ENCODE peak calls at places on chromosomes 7 and 10, in five cellular contexts. Q is cardiac fibroblast, C is B cell, U is brain microvascular endothelial cell, B is AG09309. Y is an unnamed sample.

GRCh38 chr7:7221602-7222038 is 39.3 kb downstream of the C1GALT1 start:
- DNase-seq in C (no peak), Q (peak; percentile 68), U (peak; percentile 50), B (peak; percentile 49), Y (no peak)

GRCh38 chr10:49080071-49080470 is 35.3 kb downstream of the VSTM4 start:
- DNase-seq in B (no peak), C (no peak), Q (peak; percentile 59), U (peak; percentile 10), Y (no peak)

GRCh38 chr7:50329775-50330174 is 25.3 kb downstream of the IKZF1 start:
- DNase-seq in C (peak; percentile 61), U (no peak), B (no peak), Q (no peak), Y (no peak)

GRCh38 chr10:4181075-4181474 is 396.1 kb upstream of the KLF6 start:
- DNase-seq in B (no peak), U (no peak), C (no peak), Q (no peak), Y (no peak)

GRCh38 chr10:100101526-100102076 is 19.9 kb upstream of the CPN1 start:
- DNase-seq in B (no peak), Q (peak; percentile 51), U (no peak), C (no peak), Y (no peak)

GRCh38 chr7:130387628-130388403 is 7.5 kb downstream of the CPA1 start:
- DNase-seq in U (peak; percentile 82), B (peak; percentile 50), C (no peak), Q (no peak), Y (peak; percentile 75)

GRCh38 chr10:112490543-112490942 is 43.5 kb downstream of the VTI1A start:
- DNase-seq in B (no peak), C (no peak), U (no peak), Q (peak; percentile 35), Y (no peak)

GRCh38 chr7:47379629-47380324 is 202.1 kb downstream of the TNS3 start:
- DNase-seq in C (no peak), Q (peak; percentile 40), B (no peak), U (peak; percentile 44), Y (peak; percentile 76)

GRCh38 chr10:89458289-89458688 is 43.9 kb downstream of the IFIT5 start:
- DNase-seq in B (no peak), U (peak; percentile 34), C (no peak), Q (peak; percentile 83), Y (no peak)

GRCh38 chr10:2836921-2837662 is 230.3 kb upstream of the PFKP start:
- DNase-seq in C (no peak), U (no peak), Q (no peak), B (no peak), Y (no peak)

GRCh38 chr10:132181691-132182425 is 4.9 kb upstream of the DPYSL4 start:
- DNase-seq in U (no peak), C (no peak), B (no peak), Q (no peak), Y (peak; percentile 39)

GRCh38 chr7:70193514-70193913 is 595.2 kb downstream of the AUTS2 start:
- DNase-seq in U (no peak), C (no peak), Q (no peak), B (no peak), Y (no peak)

GRCh38 chr7:35379481-35379880 is 125.6 kb upstream of the TBX20 start:
- DNase-seq in Q (no peak), U (no peak), B (no peak), C (no peak), Y (no peak)

GRCh38 chr10:77737608-77738007 is 100.0 kb upstream of the KCNMA1 start:
- DNase-seq in B (peak; percentile 80), C (no peak), U (peak; percentile 89), Q (peak; percentile 98), Y (no peak)

GRCh38 chr7:1432411-1433082 is 26.7 kb downstream of the MICALL2 start:
- DNase-seq in Q (peak; percentile 71), C (peak; percentile 82), U (peak; percentile 14), B (no peak), Y (peak; percentile 98)

GRCh38 chr10:32980558-32981468 is 22.8 kb upstream of the ITGB1 start:
- DNase-seq in B (peak; percentile 98), Q (peak; percentile 100), C (peak; percentile 71), U (peak; percentile 99), Y (peak; percentile 86)
- TF ChIP-seq CTCF in B (no peak), Q (no peak), C (no peak), U (no peak), Y (no peak)

GRCh38 chr7:33841658-33842057 is 63.7 kb upstream of the BMPER start:
- DNase-seq in B (no peak), Q (peak; percentile 59), C (no peak), U (peak; percentile 21), Y (no peak)

GRCh38 chr7:33841031-33841430 is 64.3 kb upstream of the BMPER start:
- DNase-seq in B (no peak), C (no peak), U (no peak), Q (no peak), Y (no peak)

GRCh38 chr7:33837356-33837851 is 67.9 kb upstream of the BMPER start:
- DNase-seq in B (no peak), U (no peak), C (no peak), Q (no peak), Y (no peak)

GRCh38 chr7:33832326-33832725 is 73.0 kb upstream of the BMPER start:
- DNase-seq in U (no peak), C (no peak), Q (no peak), B (no peak), Y (no peak)

DNA sequence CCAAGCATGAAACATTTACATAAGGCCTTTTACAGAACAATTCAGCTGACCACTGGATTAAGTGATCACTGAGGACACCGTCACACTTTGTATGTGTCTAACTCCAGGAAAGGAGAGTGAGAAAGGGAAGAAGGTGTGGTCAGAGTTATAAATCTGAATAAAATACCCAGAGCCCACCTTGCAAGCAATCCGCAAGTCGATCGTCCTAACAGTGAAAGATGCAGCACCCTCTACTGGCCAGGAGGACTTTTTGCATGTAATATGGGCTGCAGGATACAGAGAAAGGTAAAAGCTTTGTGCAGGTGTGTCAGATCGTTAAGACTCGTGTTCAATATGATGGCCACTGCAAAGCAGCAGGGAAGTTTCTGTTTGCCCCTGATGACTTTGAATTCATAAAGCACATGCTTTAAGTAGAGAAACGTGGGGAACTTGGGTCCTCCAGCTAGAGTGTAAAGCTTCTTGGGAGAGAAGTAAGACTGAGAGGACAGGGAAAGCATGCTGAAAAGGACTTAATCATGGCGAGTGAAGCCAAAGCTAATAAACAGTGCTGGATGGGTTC is 68.5 kb upstream of the BMPER start:
- DNase-seq in C (no peak), Q (no peak), B (no peak), U (no peak), Y (no peak)
- TF ChIP-seq CTCF in C (no peak), Q (no peak), B (peak; percentile 19), U (peak; percentile 49), Y (no peak)

GRCh38 chr10:61978965-61979364 is 77.5 kb downstream of the ARID5B start:
- DNase-seq in B (no peak), Q (peak; percentile 21), C (no peak), U (no peak), Y (no peak)
- TF ChIP-seq CTCF in B (no peak), Q (peak; percentile 12), C (no peak), U (peak; percentile 24), Y (no peak)

GRCh38 chr10:68302871-68303270 is 29.0 kb upstream of the HNRNPH3 start:
- DNase-seq in C (no peak), Q (no peak), B (no peak), U (no peak), Y (no peak)

GRCh38 chr10:68303849-68304412 is 27.9 kb upstream of the HNRNPH3 start:
- DNase-seq in C (no peak), Q (no peak), U (no peak), B (no peak), Y (no peak)

GRCh38 chr10:68301790-68302502 is 29.9 kb upstream of the HNRNPH3 start:
- DNase-seq in B (peak; percentile 32), Q (peak; percentile 72), C (no peak), U (peak; percentile 14), Y (no peak)

GRCh38 chr10:68301301-68301700 is 30.6 kb upstream of the HNRNPH3 start:
- DNase-seq in C (no peak), B (no peak), Q (no peak), U (no peak), Y (no peak)

DNA sequence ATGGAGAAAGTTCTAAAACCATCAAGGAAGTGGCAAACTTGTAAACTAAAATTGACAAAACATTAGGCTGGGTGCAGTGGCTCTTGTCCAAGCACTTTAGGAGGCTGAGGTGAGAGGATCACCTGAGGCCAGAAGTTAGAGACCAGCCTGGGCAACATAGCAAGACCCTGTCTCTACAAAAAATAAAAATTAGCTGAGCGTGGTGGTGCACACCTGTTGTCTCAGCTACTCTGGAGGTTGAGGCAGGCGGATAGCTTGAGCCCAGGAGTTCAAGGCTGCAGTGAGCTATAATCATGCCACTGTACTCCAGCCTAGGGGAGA is 29.4 kb upstream of the HNRNPH3 start:
- DNase-seq in Q (no peak), C (no peak), U (no peak), B (no peak), Y (no peak)
- TF ChIP-seq CTCF in Q (no peak), C (peak; percentile 5), U (no peak), B (no peak), Y (no peak)